ENCODE peak calls at places on chromosomes 4 and X, in four cellular contexts. U is activated CD4-positive, alpha-beta T cell treated with anti-CD3 and anti-CD28 coated beads, Interleukin-2, amount 50 U/mL, for 1 hour; M is nephron progenitor cell; K is stimulated activated CD8-positive, alpha-beta memory T cell treated with anti-CD3 and anti-CD28 coated beads, Interleukin-2, amount 100 ng/mL, for 48 hours. E is an unnamed sample.

GRCh38 chr4:145034727-145035211 is 63.2 kb downstream of the ANAPC10 start:
- DNase-seq in K (no peak), U (no peak), M (no peak), E (no peak)

GRCh38 chr4:161696957-161697356 is 466.8 kb downstream of the FSTL5 start:
- DNase-seq in K (no peak), M (no peak), U (no peak), E (no peak)

GRCh38 chr4:34720563-34720962 is 1523.8 kb downstream of the ARAP2 start:
- DNase-seq in K (no peak), M (no peak), U (no peak), E (peak)

GRCh38 chr4:20890752-20891151 is 190.5 kb downstream of the PACRGL start:
- DNase-seq in K (no peak), M (no peak), U (no peak), E (no peak)

GRCh38 chr4:10157478-10158354 is 41.1 kb upstream of the WDR1 start:
- DNase-seq in K (no peak), U (peak), M (peak), E (peak)

GRCh38 chr4:114368751-114369150 is 229.9 kb upstream of the UGT8 start:
- DNase-seq in U (no peak), K (no peak), M (no peak), E (no peak)

GRCh38 chrX:136076942-136077341 is 70.4 kb upstream of the FHL1 start:
- DNase-seq in M (no peak), U (no peak), K (no peak), E (no peak)

GRCh38 chrX:102517331-102517730 is 792 bp upstream of the TMSB15A start:
- DNase-seq in M (no peak), U (no peak), K (no peak), E (peak)

GRCh38 chrX:150269613-150270254 is 93.4 kb upstream of the MAMLD1 start:
- DNase-seq in M (peak), U (no peak), K (no peak), E (no peak)